ENCODE peak calls at places on chromosomes 12 and 14, in four cellular contexts. One of them, this sample, is unnamed.

GRCh38 chr14:91138511-91139359 is 24.9 kb downstream of the DGLUCY start:
- DNase-seq in stimulated activated CD8-positive, alpha-beta memory T cell treated with anti-CD3 and anti-CD28 coated beads, Interleukin-2, amount 100 ng/mL, for 48 hours: no peak
- DNase-seq in glomerular endothelial cell: no peak
- DNase-seq in activated naive CD4-positive, alpha-beta T cell treated with anti-CD3 and anti-CD28 coated beads, Interleukin-2, amount 10 ng/mL, durations not matched to agents 7 days and 5 days: peak
- DNase-seq in this sample: no peak

GRCh38 chr14:81889529-81889928 is 355.9 kb upstream of the SEL1L start:
- DNase-seq in stimulated activated CD8-positive, alpha-beta memory T cell treated with anti-CD3 and anti-CD28 coated beads, Interleukin-2, amount 100 ng/mL, for 48 hours: no peak
- DNase-seq in glomerular endothelial cell: no peak
- DNase-seq in activated naive CD4-positive, alpha-beta T cell treated with anti-CD3 and anti-CD28 coated beads, Interleukin-2, amount 10 ng/mL, durations not matched to agents 7 days and 5 days: no peak
- DNase-seq in this sample: no peak

GRCh38 chr12:103884316-103884715 is 43.3 kb upstream of the NT5DC3 start:
- DNase-seq in stimulated activated CD8-positive, alpha-beta memory T cell treated with anti-CD3 and anti-CD28 coated beads, Interleukin-2, amount 100 ng/mL, for 48 hours: no peak
- DNase-seq in glomerular endothelial cell: no peak
- DNase-seq in activated naive CD4-positive, alpha-beta T cell treated with anti-CD3 and anti-CD28 coated beads, Interleukin-2, amount 10 ng/mL, durations not matched to agents 7 days and 5 days: peak
- DNase-seq in this sample: no peak

GRCh38 chr12:2451025-2451424 is 343.7 kb upstream of the FKBP4 start:
- DNase-seq in stimulated activated CD8-positive, alpha-beta memory T cell treated with anti-CD3 and anti-CD28 coated beads, Interleukin-2, amount 100 ng/mL, for 48 hours: no peak
- DNase-seq in glomerular endothelial cell: no peak
- DNase-seq in activated naive CD4-positive, alpha-beta T cell treated with anti-CD3 and anti-CD28 coated beads, Interleukin-2, amount 10 ng/mL, durations not matched to agents 7 days and 5 days: no peak
- DNase-seq in this sample: no peak

GRCh38 chr14:81765654-81766275 is 232.1 kb upstream of the SEL1L start:
- DNase-seq in stimulated activated CD8-positive, alpha-beta memory T cell treated with anti-CD3 and anti-CD28 coated beads, Interleukin-2, amount 100 ng/mL, for 48 hours: no peak
- DNase-seq in glomerular endothelial cell: no peak
- DNase-seq in activated naive CD4-positive, alpha-beta T cell treated with anti-CD3 and anti-CD28 coated beads, Interleukin-2, amount 10 ng/mL, durations not matched to agents 7 days and 5 days: no peak
- DNase-seq in this sample: no peak

GRCh38 chr12:24810378-24810777 is 138.5 kb downstream of the BCAT1 start:
- DNase-seq in stimulated activated CD8-positive, alpha-beta memory T cell treated with anti-CD3 and anti-CD28 coated beads, Interleukin-2, amount 100 ng/mL, for 48 hours: no peak
- DNase-seq in glomerular endothelial cell: no peak
- DNase-seq in activated naive CD4-positive, alpha-beta T cell treated with anti-CD3 and anti-CD28 coated beads, Interleukin-2, amount 10 ng/mL, durations not matched to agents 7 days and 5 days: no peak
- DNase-seq in this sample: no peak

GRCh38 chr14:89397569-89397968 is 19.5 kb downstream of the FOXN3 start:
- DNase-seq in stimulated activated CD8-positive, alpha-beta memory T cell treated with anti-CD3 and anti-CD28 coated beads, Interleukin-2, amount 100 ng/mL, for 48 hours: no peak
- DNase-seq in glomerular endothelial cell: no peak
- DNase-seq in activated naive CD4-positive, alpha-beta T cell treated with anti-CD3 and anti-CD28 coated beads, Interleukin-2, amount 10 ng/mL, durations not matched to agents 7 days and 5 days: no peak
- DNase-seq in this sample: no peak

GRCh38 chr12:48198619-48198973 is 4.5 kb downstream of the OR10AD1 start:
- DNase-seq in stimulated activated CD8-positive, alpha-beta memory T cell treated with anti-CD3 and anti-CD28 coated beads, Interleukin-2, amount 100 ng/mL, for 48 hours: no peak
- DNase-seq in glomerular endothelial cell: no peak
- DNase-seq in activated naive CD4-positive, alpha-beta T cell treated with anti-CD3 and anti-CD28 coated beads, Interleukin-2, amount 10 ng/mL, durations not matched to agents 7 days and 5 days: peak
- DNase-seq in this sample: no peak

GRCh38 chr12:14284189-14284722 is 81.2 kb upstream of the ATF7IP start:
- DNase-seq in stimulated activated CD8-positive, alpha-beta memory T cell treated with anti-CD3 and anti-CD28 coated beads, Interleukin-2, amount 100 ng/mL, for 48 hours: no peak
- DNase-seq in glomerular endothelial cell: no peak
- DNase-seq in activated naive CD4-positive, alpha-beta T cell treated with anti-CD3 and anti-CD28 coated beads, Interleukin-2, amount 10 ng/mL, durations not matched to agents 7 days and 5 days: no peak
- DNase-seq in this sample: no peak

GRCh38 chr14:102986810-102987579 is 64.5 kb downstream of the AMN start:
- DNase-seq in stimulated activated CD8-positive, alpha-beta memory T cell treated with anti-CD3 and anti-CD28 coated beads, Interleukin-2, amount 100 ng/mL, for 48 hours: no peak
- DNase-seq in glomerular endothelial cell: no peak
- DNase-seq in activated naive CD4-positive, alpha-beta T cell treated with anti-CD3 and anti-CD28 coated beads, Interleukin-2, amount 10 ng/mL, durations not matched to agents 7 days and 5 days: no peak
- DNase-seq in this sample: no peak

This sample was measured in HCT116.